ENCODE peak calls at places on chromosome 3, in six cellular contexts. One of them, this sample, is unnamed.

GRCh38 chr3:68163054-68163453 is 508.6 kb upstream of the SUCLG2 start:
- DNase-seq in stomach: no peak
- DNase-seq in AG10803: no peak
- DNase-seq in A549: no peak
- DNase-seq in K562: no peak
- DNase-seq in HCT116: no peak
- DNase-seq in this sample: no peak

GRCh38 chr3:138068579-138069174 is 46.7 kb downstream of the DZIP1L start:
- DNase-seq in stomach: peak
- DNase-seq in AG10803: peak
- DNase-seq in A549: peak
- DNase-seq in K562: peak
- DNase-seq in HCT116: peak
- DNase-seq in this sample: peak

GRCh38 chr3:165753560-165753959 is 83.7 kb downstream of the BCHE start:
- DNase-seq in stomach: no peak
- DNase-seq in AG10803: no peak
- DNase-seq in A549: no peak
- DNase-seq in K562: no peak
- DNase-seq in HCT116: no peak
- DNase-seq in this sample: no peak

GRCh38 chr3:160921020-160921635 is 165.1 kb downstream of the PPM1L start:
- DNase-seq in stomach: peak
- DNase-seq in AG10803: peak
- DNase-seq in A549: peak
- DNase-seq in K562: peak
- DNase-seq in HCT116: peak
- DNase-seq in this sample: peak

GRCh38 chr3:71051893-71052687 is 531.4 kb downstream of the FOXP1 start:
- DNase-seq in stomach: no peak
- DNase-seq in AG10803: peak
- DNase-seq in A549: no peak
- DNase-seq in K562: no peak
- DNase-seq in HCT116: no peak
- DNase-seq in this sample: no peak

GRCh38 chr3:29582310-29582709 is 301.4 kb downstream of the RBMS3 start:
- DNase-seq in stomach: no peak
- DNase-seq in AG10803: no peak
- DNase-seq in A549: no peak
- DNase-seq in K562: no peak
- DNase-seq in HCT116: no peak
- DNase-seq in this sample: no peak

GRCh38 chr3:98966862-98967554 is 65.5 kb upstream of the DCBLD2 start:
- DNase-seq in stomach: no peak
- DNase-seq in AG10803: no peak
- DNase-seq in A549: peak
- DNase-seq in K562: no peak
- DNase-seq in HCT116: peak
- DNase-seq in this sample: no peak

GRCh38 chr3:14771593-14772497 is 46.9 kb upstream of the FGD5 start:
- DNase-seq in stomach: no peak
- DNase-seq in AG10803: no peak
- DNase-seq in A549: no peak
- DNase-seq in K562: peak
- DNase-seq in HCT116: no peak
- DNase-seq in this sample: no peak

GRCh38 chr3:33392703-33393125 is 47.5 kb downstream of the UBP1 start:
- DNase-seq in stomach: no peak
- DNase-seq in AG10803: peak
- DNase-seq in A549: peak
- DNase-seq in K562: no peak
- DNase-seq in HCT116: peak
- DNase-seq in this sample: peak

GRCh38 chr3:126983653-126984390 is 907 bp downstream of the PLXNA1 start:
- DNase-seq in stomach: no peak
- DNase-seq in AG10803: no peak
- DNase-seq in A549: no peak
- DNase-seq in K562: peak
- DNase-seq in HCT116: no peak
- DNase-seq in this sample: no peak

GRCh38 chr3:10116928-10117327 is 1.5 kb downstream of the BRK1 start:
- DNase-seq in stomach: no peak
- DNase-seq in AG10803: no peak
- DNase-seq in A549: no peak
- DNase-seq in K562: no peak
- DNase-seq in HCT116: no peak
- DNase-seq in this sample: no peak

GRCh38 chr3:126329927-126330725 is 27.1 kb downstream of the KLF15 start:
- DNase-seq in stomach: no peak
- DNase-seq in AG10803: no peak
- DNase-seq in A549: no peak
- DNase-seq in K562: no peak
- DNase-seq in HCT116: no peak
- DNase-seq in this sample: no peak

GRCh38 chr3:177640319-177640997 is 443.2 kb upstream of the TBL1XR1 start:
- DNase-seq in stomach: no peak
- DNase-seq in AG10803: no peak
- DNase-seq in A549: no peak
- DNase-seq in K562: no peak
- DNase-seq in HCT116: no peak
- DNase-seq in this sample: no peak

GRCh38 chr3:140848675-140849074 is 93.0 kb upstream of the SLC25A36 start:
- DNase-seq in stomach: no peak
- DNase-seq in AG10803: no peak
- DNase-seq in A549: no peak
- DNase-seq in K562: no peak
- DNase-seq in HCT116: no peak
- DNase-seq in this sample: no peak

GRCh38 chr3:69723389-69723788 is 15.9 kb upstream of the MITF start:
- DNase-seq in stomach: no peak
- DNase-seq in AG10803: no peak
- DNase-seq in A549: no peak
- DNase-seq in K562: no peak
- DNase-seq in HCT116: no peak
- DNase-seq in this sample: no peak

GRCh38 chr3:152264378-152264777 is 4.4 kb upstream of the MBNL1 start:
- DNase-seq in stomach: no peak
- DNase-seq in AG10803: peak
- DNase-seq in A549: no peak
- DNase-seq in K562: no peak
- DNase-seq in HCT116: no peak
- DNase-seq in this sample: no peak

GRCh38 chr3:108106031-108106430 is 15.2 kb upstream of the CD47 start:
- DNase-seq in stomach: no peak
- DNase-seq in AG10803: peak
- DNase-seq in A549: no peak
- DNase-seq in K562: no peak
- DNase-seq in HCT116: no peak
- DNase-seq in this sample: no peak

GRCh38 chr3:146159037-146159436 is 1.9 kb downstream of the PLOD2 start:
- DNase-seq in stomach: no peak
- DNase-seq in AG10803: no peak
- DNase-seq in A549: no peak
- DNase-seq in K562: no peak
- DNase-seq in HCT116: no peak
- DNase-seq in this sample: no peak

GRCh38 chr3:118110196-118110595 is 924.5 kb downstream of the IGSF11 start:
- DNase-seq in stomach: no peak
- DNase-seq in AG10803: no peak
- DNase-seq in A549: no peak
- DNase-seq in K562: no peak
- DNase-seq in HCT116: no peak
- DNase-seq in this sample: no peak

GRCh38 chr3:41716391-41716910 is 245.5 kb downstream of the ULK4 start:
- DNase-seq in stomach: no peak
- DNase-seq in AG10803: peak
- DNase-seq in A549: peak
- DNase-seq in K562: no peak
- DNase-seq in HCT116: no peak
- DNase-seq in this sample: no peak

GRCh38 chr3:123657111-123657510 is 72.3 kb upstream of the HACD2 start:
- DNase-seq in stomach: no peak
- DNase-seq in AG10803: no peak
- DNase-seq in A549: no peak
- DNase-seq in K562: no peak
- DNase-seq in HCT116: no peak
- DNase-seq in this sample: no peak

GRCh38 chr3:181695661-181696491 is 15.8 kb upstream of the SOX2 start:
- DNase-seq in stomach: peak
- DNase-seq in AG10803: no peak
- DNase-seq in A549: no peak
- DNase-seq in K562: no peak
- DNase-seq in HCT116: no peak
- DNase-seq in this sample: no peak

GRCh38 chr3:19702416-19703078 is 231.5 kb downstream of the EFHB start:
- DNase-seq in stomach: no peak
- DNase-seq in AG10803: no peak
- DNase-seq in A549: no peak
- DNase-seq in K562: no peak
- DNase-seq in HCT116: no peak
- DNase-seq in this sample: no peak

GRCh38 chr3:70264122-70264780 is 48.2 kb downstream of the MDFIC2 start:
- DNase-seq in stomach: peak
- DNase-seq in AG10803: no peak
- DNase-seq in A549: no peak
- DNase-seq in K562: no peak
- DNase-seq in HCT116: no peak
- DNase-seq in this sample: no peak

GRCh38 chr3:24583004-24583403 is 88.4 kb upstream of the THRB start:
- DNase-seq in stomach: no peak
- DNase-seq in AG10803: no peak
- DNase-seq in A549: no peak
- DNase-seq in K562: no peak
- DNase-seq in HCT116: no peak
- DNase-seq in this sample: no peak

GRCh38 chr3:194624956-194625355 is 8.3 kb downstream of the TMEM44 start:
- DNase-seq in stomach: no peak
- DNase-seq in AG10803: no peak
- DNase-seq in A549: no peak
- DNase-seq in K562: no peak
- DNase-seq in HCT116: no peak
- DNase-seq in this sample: no peak

GRCh38 chr3:52250122-52250521 is 4.6 kb downstream of the PPM1M start:
- DNase-seq in stomach: no peak
- DNase-seq in AG10803: no peak
- DNase-seq in A549: no peak
- DNase-seq in K562: no peak
- DNase-seq in HCT116: no peak
- DNase-seq in this sample: no peak

DNA sequence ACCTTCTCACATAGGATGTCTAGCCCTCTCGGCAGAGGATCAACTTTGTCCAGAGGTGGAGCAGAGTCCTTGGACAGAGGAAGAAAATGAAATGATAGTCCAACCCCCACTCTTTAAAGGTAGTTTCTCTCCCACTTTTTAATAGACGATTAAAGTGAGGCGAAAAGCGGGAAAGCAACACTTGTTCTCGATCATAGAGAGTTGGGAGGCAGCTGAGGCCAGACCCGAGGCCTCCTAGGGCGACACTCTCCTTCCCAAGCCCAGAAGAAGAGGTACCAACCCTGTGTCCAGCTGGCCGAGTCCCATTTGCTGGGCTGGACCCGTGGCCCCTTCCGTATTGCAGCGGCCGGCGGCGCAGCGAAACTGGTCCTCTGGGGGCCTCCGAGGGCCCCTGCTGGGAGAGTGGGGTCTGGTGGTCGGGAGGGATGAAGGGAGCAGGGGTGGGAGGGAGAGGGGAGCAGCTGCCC is 2.3 kb downstream of the WNT5A start:
- DNase-seq in stomach: no peak
- DNase-seq in AG10803: no peak
- DNase-seq in A549: no peak
- DNase-seq in K562: no peak
- DNase-seq in HCT116: no peak
- DNase-seq in this sample: no peak
- H3K4me3 ChIP-seq in stomach: peak
- H3K4me3 ChIP-seq in AG10803: peak
- H3K4me3 ChIP-seq in A549: no peak
- H3K4me3 ChIP-seq in K562: no peak
- H3K4me3 ChIP-seq in HCT116: no peak
- H3K4me3 ChIP-seq in this sample: peak

GRCh38 chr3:59809750-59810444 is 760.1 kb upstream of the CFAP20DC start:
- DNase-seq in stomach: no peak
- DNase-seq in AG10803: peak
- DNase-seq in A549: peak
- DNase-seq in K562: no peak
- DNase-seq in HCT116: no peak
- DNase-seq in this sample: no peak
- TF ChIP-seq CTCF in stomach: peak
- TF ChIP-seq CTCF in AG10803: peak
- TF ChIP-seq CTCF in A549: peak
- TF ChIP-seq CTCF in K562: no peak
- TF ChIP-seq CTCF in HCT116: peak
- TF ChIP-seq CTCF in this sample: peak

GRCh38 chr3:6249679-6250078 is 611.2 kb upstream of the GRM7 start:
- DNase-seq in stomach: no peak
- DNase-seq in AG10803: no peak
- DNase-seq in A549: no peak
- DNase-seq in K562: no peak
- DNase-seq in HCT116: no peak
- DNase-seq in this sample: no peak
- H3K4me3 ChIP-seq in stomach: no peak
- H3K4me3 ChIP-seq in AG10803: no peak
- H3K4me3 ChIP-seq in A549: no peak
- H3K4me3 ChIP-seq in K562: no peak
- H3K4me3 ChIP-seq in HCT116: no peak
- H3K4me3 ChIP-seq in this sample: no peak

GRCh38 chr3:170623524-170623923 is 37.6 kb upstream of the SLC7A14 start:
- DNase-seq in stomach: no peak
- DNase-seq in AG10803: no peak
- DNase-seq in A549: no peak
- DNase-seq in K562: no peak
- DNase-seq in HCT116: no peak
- DNase-seq in this sample: no peak

GRCh38 chr3:170621256-170621655 is 35.4 kb upstream of the SLC7A14 start:
- DNase-seq in stomach: no peak
- DNase-seq in AG10803: no peak
- DNase-seq in A549: no peak
- DNase-seq in K562: no peak
- DNase-seq in HCT116: no peak
- DNase-seq in this sample: no peak

DNA sequence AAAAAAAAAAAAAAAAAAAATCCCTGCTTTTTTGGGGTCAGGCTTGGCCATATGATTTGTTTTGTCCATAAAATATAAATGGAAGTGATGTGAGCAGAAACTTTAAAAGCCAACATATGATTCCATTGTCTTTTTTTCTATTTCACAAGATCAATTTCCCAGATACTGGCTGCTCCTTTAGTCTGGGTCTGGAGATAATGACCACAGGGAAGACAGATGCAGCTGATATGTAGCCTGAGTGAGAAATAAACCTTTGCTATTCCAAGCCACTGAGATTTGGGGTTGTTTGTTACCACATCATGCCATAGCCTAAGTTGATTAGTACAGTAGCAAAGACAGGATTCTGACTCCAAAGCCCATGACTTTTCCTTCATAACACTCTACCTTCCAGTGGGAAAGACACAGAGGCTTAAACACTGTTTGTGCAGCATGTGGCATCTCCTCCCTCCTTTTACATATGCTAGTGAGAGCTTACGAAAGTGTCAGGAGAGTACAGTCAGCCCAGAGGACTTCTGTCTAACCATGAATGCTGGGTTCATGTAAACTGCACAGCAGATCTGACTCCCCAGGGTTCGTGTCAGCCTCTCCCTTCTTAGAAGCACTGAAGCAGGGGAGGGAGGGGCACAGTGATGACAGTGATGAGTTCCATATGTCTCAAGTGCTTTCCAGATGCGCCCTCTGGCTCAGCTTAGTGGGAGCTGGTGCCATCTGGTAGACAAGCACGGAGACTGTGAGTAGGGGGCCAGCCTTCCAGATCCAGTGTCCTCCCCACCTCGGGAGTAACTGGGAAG is 36.7 kb upstream of the SLC7A14 start:
- DNase-seq in stomach: no peak
- DNase-seq in AG10803: peak
- DNase-seq in A549: no peak
- DNase-seq in K562: peak
- DNase-seq in HCT116: no peak
- DNase-seq in this sample: peak
- TF ChIP-seq CTCF in stomach: no peak
- TF ChIP-seq CTCF in AG10803: peak
- TF ChIP-seq CTCF in A549: no peak
- TF ChIP-seq CTCF in K562: no peak
- TF ChIP-seq CTCF in HCT116: no peak
- TF ChIP-seq CTCF in this sample: no peak